ENCODE peak calls at places on chromosomes 7 and 10, in eight cellular contexts. C is IMR-90, V is fibroblast of pulmonary artery, Y is astrocyte of the spinal cord, W is brain microvascular endothelial cell, X is NB4, K is upper lobe of right lung, E is cardiac muscle cell. Q is an unnamed sample.

GRCh38 chr10:132447446-132448247 is 50.6 kb downstream of the PWWP2B start:
- DNase-seq in C (peak; percentile 71), V (peak; percentile 36), Y (peak; percentile 85), W (peak; percentile 76), X (peak; percentile 87), K (peak; percentile 81), E (no peak), Q (no peak)

GRCh38 chr10:70850097-70850496 is 34.3 kb downstream of the SGPL1 start:
- DNase-seq in C (peak; percentile 29), V (peak; percentile 22), Y (peak; percentile 61), W (peak; percentile 27), X (no peak), K (no peak), E (no peak), Q (no peak)

GRCh38 chr7:5595545-5596045 is 172.0 kb upstream of the TNRC18 start:
- DNase-seq in C (peak; percentile 76), V (no peak), Y (no peak), W (no peak), X (peak; percentile 99), K (no peak), E (no peak), Q (no peak)

GRCh38 chr7:83486536-83486935 is 162.4 kb downstream of the SEMA3E start:
- DNase-seq in C (no peak), V (no peak), Y (no peak), W (no peak), X (no peak), K (no peak), E (no peak), Q (no peak)

GRCh38 chr10:62098278-62099121 is 170.1 kb downstream of the RTKN2 start:
- DNase-seq in C (peak; percentile 60), V (no peak), Y (no peak), W (no peak), X (no peak), K (no peak), E (no peak), Q (no peak)

GRCh38 chr10:114648368-114648767 is 9.7 kb downstream of the ABLIM1 start:
- DNase-seq in C (peak; percentile 94), V (peak; percentile 59), Y (peak; percentile 60), W (peak; percentile 85), X (peak; percentile 85), K (no peak), E (no peak), Q (peak; percentile 47)

GRCh38 chr7:157926521-157927167 is 589.8 kb downstream of the DNAJB6 start:
- DNase-seq in C (no peak), V (no peak), Y (no peak), W (no peak), X (peak; percentile 28), K (no peak), E (no peak), Q (no peak)

GRCh38 chr10:111267673-111268072 is 190.8 kb downstream of the ADRA2A start:
- DNase-seq in C (no peak), V (no peak), Y (no peak), W (no peak), X (no peak), K (no peak), E (no peak), Q (no peak)

GRCh38 chr7:46390042-46390441 is 469.0 kb upstream of the IGFBP3 start:
- DNase-seq in C (peak; percentile 6), V (no peak), Y (no peak), W (peak; percentile 25), X (no peak), K (no peak), E (no peak), Q (no peak)

GRCh38 chr10:71263376-71263775 is 51.0 kb downstream of the UNC5B start:
- DNase-seq in C (no peak), V (peak; percentile 53), Y (no peak), W (no peak), X (no peak), K (no peak), E (peak; percentile 94), Q (no peak)

GRCh38 chr10:104254493-104255243 is at the start of gene GSTO1:
- DNase-seq in C (peak; percentile 76), V (peak; percentile 82), Y (peak; percentile 59), W (peak; percentile 45), X (peak; percentile 95), K (peak; percentile 93), E (peak; percentile 67), Q (no peak)

GRCh38 chr10:43436291-43437140 is at the start of gene ZNF487:
- DNase-seq in C (peak; percentile 79), V (peak; percentile 90), Y (peak; percentile 93), W (peak; percentile 83), X (peak; percentile 94), K (peak; percentile 96), E (peak; percentile 92), Q (peak; percentile 35)

GRCh38 chr10:132387723-132388210 is 9.2 kb upstream of the PWWP2B start:
- DNase-seq in C (peak; percentile 36), V (peak; percentile 42), Y (peak; percentile 13), W (peak; percentile 36), X (peak; percentile 91), K (peak; percentile 86), E (peak; percentile 87), Q (peak; percentile 9)

GRCh38 chr10:78548369-78548985 is 514.8 kb downstream of the RPS24 start:
- DNase-seq in C (no peak), V (no peak), Y (no peak), W (no peak), X (no peak), K (no peak), E (no peak), Q (no peak)

GRCh38 chr10:131722121-131722520 is 178.7 kb upstream of the PPP2R2D start:
- DNase-seq in C (no peak), V (no peak), Y (no peak), W (no peak), X (no peak), K (peak; percentile 20), E (no peak), Q (no peak)

GRCh38 chr10:7243139-7243538 is 167.7 kb downstream of the SFMBT2 start:
- DNase-seq in C (no peak), V (no peak), Y (no peak), W (no peak), X (no peak), K (no peak), E (no peak), Q (no peak)

GRCh38 chr10:24556746-24557742 is 166.6 kb downstream of the ARHGAP21 start:
- DNase-seq in C (peak; percentile 79), V (peak; percentile 89), Y (peak; percentile 79), W (peak; percentile 58), X (peak; percentile 68), K (no peak), E (peak; percentile 72), Q (peak; percentile 59)

GRCh38 chr7:74175270-74175803 is 1.2 kb downstream of the EIF4H start:
- DNase-seq in C (no peak), V (no peak), Y (no peak), W (no peak), X (no peak), K (no peak), E (no peak), Q (no peak)

GRCh38 chr10:109823196-109823595 is 100.1 kb downstream of the XPNPEP1 start:
- DNase-seq in C (no peak), V (no peak), Y (no peak), W (no peak), X (no peak), K (no peak), E (no peak), Q (no peak)

GRCh38 chr10:115936926-115937755 is 335.9 kb downstream of the GFRA1 start:
- DNase-seq in C (peak; percentile 69), V (peak; percentile 50), Y (peak; percentile 46), W (peak; percentile 60), X (no peak), K (no peak), E (no peak), Q (no peak)

GRCh38 chr7:13496971-13497370 is 492.5 kb downstream of the ETV1 start:
- DNase-seq in C (no peak), V (no peak), Y (no peak), W (no peak), X (no peak), K (no peak), E (no peak), Q (no peak)
- TF ChIP-seq CTCF in C (no peak), V (no peak), Y (no peak), W (no peak), X (no peak), K (no peak), E (no peak), Q (no peak)

GRCh38 chr7:3754488-3755365 is 453.7 kb downstream of the SDK1 start:
- DNase-seq in C (peak; percentile 56), V (peak; percentile 80), Y (peak; percentile 87), W (peak; percentile 20), X (no peak), K (no peak), E (no peak), Q (no peak)
- H3K4me3 ChIP-seq in C (no peak overlapping the region), V (peak overlapping the region; percentile 10), Y (no peak overlapping the region), W (peak overlapping the region; percentile 33), X (no peak overlapping the region), K (no peak overlapping the region), E (no peak overlapping the region), Q (no peak overlapping the region)

DNA sequence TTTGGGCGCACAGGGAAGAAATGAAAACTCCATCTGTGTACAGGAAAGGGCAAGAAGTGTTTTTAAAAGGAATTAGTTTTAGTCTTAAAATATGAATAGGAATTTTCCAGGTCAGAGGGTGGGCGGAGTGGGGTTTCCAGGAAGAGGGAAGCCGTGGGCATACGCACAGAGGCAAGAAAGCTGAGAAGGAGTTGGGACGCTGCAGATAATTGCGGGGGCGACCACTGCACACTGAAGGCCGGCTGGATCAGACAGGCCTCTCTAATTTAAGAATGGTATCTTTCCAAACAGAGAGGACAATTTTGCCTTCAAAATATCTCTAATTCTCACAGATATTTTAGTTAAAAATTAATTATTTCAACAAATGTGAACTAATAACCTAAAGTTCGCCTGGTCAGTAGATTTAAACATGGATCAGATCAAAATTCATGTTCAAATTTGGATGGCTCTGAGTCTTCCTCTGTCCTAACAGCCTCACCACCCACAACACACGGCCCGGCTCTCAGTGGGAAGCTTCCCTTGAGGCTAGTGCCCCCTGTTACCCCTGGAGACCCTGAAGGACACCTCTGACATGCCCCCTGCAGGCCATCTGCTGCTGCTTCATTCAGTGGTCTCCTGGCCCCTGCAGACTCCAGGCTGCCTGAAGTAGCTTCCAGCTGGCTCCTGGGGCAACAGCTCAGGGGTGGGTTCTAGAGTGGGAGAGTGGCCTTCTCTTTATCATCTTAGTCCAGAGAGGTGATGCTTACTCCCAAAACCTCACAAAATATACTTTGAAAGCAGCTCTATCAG is 189.3 kb upstream of the INHBA start:
- DNase-seq in C (no peak), V (no peak), Y (no peak), W (no peak), X (peak; percentile 84), K (no peak), E (peak; percentile 28), Q (no peak)
- TF ChIP-seq CTCF in C (no peak), V (no peak), Y (no peak), W (peak; percentile 59), X (peak; percentile 76), K (no peak), E (no peak), Q (peak; percentile 30)

GRCh38 chr10:105837951-105838350 is 1196.9 kb downstream of the SORCS3 start:
- DNase-seq in C (no peak), V (peak; percentile 39), Y (peak; percentile 34), W (no peak), X (peak; percentile 5), K (no peak), E (no peak), Q (no peak)
- H3K4me3 ChIP-seq in C (no peak overlapping the region), V (peak overlapping the region; percentile 51), Y (peak overlapping the region; percentile 38), W (no peak overlapping the region), X (no peak overlapping the region), K (peak overlapping the region; percentile 40), E (no peak overlapping the region), Q (no peak overlapping the region)

Q was measured in HFF-Myc.